ENCODE peak calls at places on chromosomes 7 and 10, in nine cellular contexts. E, U, J, Z, B, K, O, R and W are unnamed samples.

GRCh38 chr10:34811968-34812514 is 3.1 kb downstream of the PARD3 start:
- DNase-seq in K (no peak), B (no peak), R (no peak), Z (peak; percentile 79), J (no peak), E (no peak), U (no peak), O (no peak), W (no peak)

GRCh38 chr7:155230169-155230593 is 67.5 kb upstream of the INSIG1 start:
- DNase-seq in K (peak; percentile 51), O (peak; percentile 97), E (no peak), B (no peak), U (peak; percentile 48), J (peak; percentile 72), Z (peak; percentile 99), R (no peak), W (no peak)

GRCh38 chr10:30687698-30688213 is 58.2 kb upstream of the LYZL2 start:
- DNase-seq in E (peak; percentile 62), O (peak; percentile 59), J (peak; percentile 17), B (peak; percentile 64), R (peak; percentile 74), Z (peak; percentile 47), U (peak; percentile 77), K (peak; percentile 62), W (peak; percentile 30)

GRCh38 chr10:100551733-100552132 is 16.0 kb downstream of the HIF1AN start:
- DNase-seq in R (no peak), K (no peak), B (no peak), J (no peak), Z (no peak), U (no peak), E (no peak), O (no peak), W (no peak)

GRCh38 chr10:75043256-75044121 is 68.0 kb upstream of the SAMD8 start:
- DNase-seq in J (no peak), E (no peak), U (no peak), O (peak; percentile 32), B (peak; percentile 39), Z (no peak), K (no peak), R (peak; percentile 17), W (no peak)

GRCh38 chr10:87705339-87705738 is 45.7 kb downstream of the PAPSS2 start:
- DNase-seq in Z (peak; percentile 62), U (no peak), K (no peak), J (no peak), O (peak; percentile 19), E (no peak), R (no peak), B (no peak), W (no peak)

GRCh38 chr10:24432478-24433416 is 223.8 kb downstream of the KIAA1217 start:
- DNase-seq in K (no peak), R (no peak), U (no peak), Z (peak; percentile 80), J (no peak), O (no peak), B (no peak), E (no peak), W (no peak)

GRCh38 chr7:87359366-87359765 is 13.9 kb downstream of the CROT start:
- DNase-seq in B (no peak), U (no peak), J (no peak), Z (peak; percentile 89), K (no peak), E (no peak), O (peak; percentile 76), R (no peak), W (no peak)

GRCh38 chr7:74418076-74418475 is 35.6 kb upstream of the GTF2IRD1 start:
- DNase-seq in K (no peak), O (no peak), E (no peak), R (no peak), J (no peak), Z (no peak), U (no peak), B (no peak), W (no peak)

GRCh38 chr10:86888585-86889381 is 68.6 kb downstream of the MMRN2 start:
- DNase-seq in Z (peak; percentile 61), R (no peak), E (no peak), U (no peak), B (no peak), J (no peak), O (peak; percentile 23), K (no peak), W (no peak)

GRCh38 chr7:150444674-150445365 is 5.6 kb upstream of the GIMAP8 start:
- DNase-seq in R (no peak), J (no peak), E (no peak), B (no peak), O (no peak), K (no peak), Z (no peak), U (no peak), W (no peak)

GRCh38 chr7:113828581-113828980 is 90.2 kb downstream of the PPP1R3A start:
- DNase-seq in Z (no peak), K (no peak), O (no peak), B (no peak), E (no peak), U (no peak), J (no peak), R (no peak), W (no peak)

GRCh38 chr7:2613113-2613925 is 18.5 kb upstream of the TTYH3 start:
- DNase-seq in E (no peak), U (no peak), O (no peak), B (no peak), R (no peak), Z (no peak), K (no peak), J (no peak), W (no peak)

GRCh38 chr10:78868048-78868447 is 200.7 kb upstream of the ZMIZ1 start:
- DNase-seq in U (no peak), E (no peak), O (no peak), B (no peak), J (no peak), Z (no peak), K (no peak), R (no peak), W (no peak)

GRCh38 chr7:28607179-28607578 is 194.9 kb downstream of the CREB5 start:
- DNase-seq in U (no peak), Z (no peak), J (no peak), B (no peak), O (no peak), R (no peak), K (no peak), E (no peak), W (no peak)

GRCh38 chr10:43305881-43306280 is 39.0 kb upstream of the RASGEF1A start:
- DNase-seq in B (no peak), O (no peak), Z (peak; percentile 38), K (no peak), J (no peak), U (no peak), E (no peak), R (no peak), W (no peak)

GRCh38 chr10:37712489-37713131 is 144.8 kb downstream of the ZNF248 start:
- DNase-seq in J (no peak), O (no peak), B (no peak), Z (no peak), E (no peak), K (no peak), R (no peak), U (no peak), W (no peak)

GRCh38 chr10:22681783-22682183 is 32.6 kb downstream of the PIP4K2A start:
- DNase-seq in R (peak; percentile 52), J (no peak), O (peak; percentile 75), U (no peak), E (no peak), B (peak; percentile 30), Z (peak; percentile 87), K (no peak), W (no peak)

GRCh38 chr7:107387077-107387476 is 82.8 kb upstream of the GPR22 start:
- DNase-seq in K (peak; percentile 54), R (no peak), J (no peak), B (no peak), Z (no peak), O (no peak), E (no peak), U (peak; percentile 60), W (no peak)

GRCh38 chr10:122863796-122864592 is 15.4 kb downstream of the FAM24B start:
- DNase-seq in B (no peak), U (no peak), J (no peak), E (no peak), R (no peak), O (no peak), Z (peak; percentile 9), K (no peak), W (no peak)

GRCh38 chr7:130925136-130925794 is 191.3 kb upstream of the KLF14 start:
- DNase-seq in O (no peak), U (no peak), R (no peak), E (no peak), B (no peak), J (no peak), Z (no peak), K (no peak), W (no peak)

GRCh38 chr7:53101026-53101425 is 65.6 kb downstream of the POM121L12 start:
- DNase-seq in J (no peak), E (no peak), B (no peak), O (no peak), Z (peak; percentile 7), R (no peak), U (no peak), K (no peak), W (no peak)

GRCh38 chr10:17768957-17769356 is 17.0 kb downstream of the TMEM236 start:
- DNase-seq in E (no peak), K (no peak), B (no peak), J (no peak), Z (no peak), U (no peak), R (no peak), O (no peak), W (no peak)

GRCh38 chr10:60441515-60441914 is 51.8 kb upstream of the ANK3 start:
- DNase-seq in O (peak; percentile 17), B (no peak), U (no peak), R (no peak), Z (peak; percentile 42), K (no peak), J (no peak), E (no peak), W (no peak)

GRCh38 chr7:6533893-6534804 is 17.1 kb downstream of the GRID2IP start:
- DNase-seq in O (no peak), Z (no peak), R (no peak), K (no peak), J (no peak), B (no peak), U (no peak), E (no peak), W (no peak)

GRCh38 chr7:1455241-1455939 is 3.9 kb downstream of the MICALL2 start:
- DNase-seq in K (peak; percentile 46), Z (peak; percentile 50), B (no peak), E (no peak), U (no peak), J (no peak), O (peak; percentile 87), R (no peak), W (no peak)

GRCh38 chr10:34522542-34522941 is 292.6 kb downstream of the PARD3 start:
- DNase-seq in O (no peak), K (no peak), R (no peak), U (no peak), J (no peak), E (no peak), B (no peak), Z (no peak), W (no peak)

GRCh38 chr7:128115326-128115820 is 84.1 kb upstream of the LRRC4 start:
- DNase-seq in O (peak; percentile 34), Z (peak; percentile 33), R (no peak), U (no peak), K (no peak), E (no peak), J (no peak), B (no peak), W (no peak)

GRCh38 chr10:72186213-72186612 is 29.6 kb upstream of the ANAPC16 start:
- DNase-seq in K (no peak), B (no peak), U (no peak), Z (no peak), O (no peak), E (no peak), J (no peak), R (no peak), W (no peak)

GRCh38 chr7:65951837-65952578 is 30.0 kb downstream of the GUSB start:
- DNase-seq in E (no peak), Z (peak; percentile 25), K (no peak), B (no peak), J (no peak), R (no peak), U (no peak), O (no peak), W (no peak)

GRCh38 chr10:43409385-43410109 is 561 bp upstream of the HNRNPF start:
- DNase-seq in U (peak; percentile 64), K (peak; percentile 56), Z (no peak), J (no peak), B (peak; percentile 67), E (no peak), O (no peak), R (peak; percentile 55), W (no peak)